ENCODE peak calls at places on chromosomes 6 and 20, in four cellular contexts. P is fibroblast of the aortic adventitia, T is AG09309, G is suprapubic skin. U is an unnamed sample.

GRCh38 chr20:1467355-1468116 is 887 bp upstream of the NSFL1C start:
- DNase-seq in P (no peak), T (no peak), G (no peak), U (no peak)

GRCh38 chr20:36306557-36307411 is 645 bp downstream of the DLGAP4 start:
- DNase-seq in P (no peak), T (no peak), G (no peak), U (peak; percentile 88)

GRCh38 chr6:88761237-88762031 is 202.0 kb downstream of the RNGTT start:
- DNase-seq in P (no peak), T (no peak), G (no peak), U (no peak)

GRCh38 chr6:43125555-43125954 is 45.5 kb upstream of the SRF start:
- DNase-seq in P (no peak), T (no peak), G (no peak), U (no peak)

GRCh38 chr6:74066168-74066871 is 370.3 kb downstream of the CD109 start:
- DNase-seq in P (no peak), T (no peak), G (no peak), U (no peak)

GRCh38 chr6:141203902-141204575 is 928.7 kb upstream of the GJE1 start:
- DNase-seq in P (peak; percentile 46), T (peak; percentile 28), G (no peak), U (no peak)

GRCh38 chr6:113732384-113732966 is 124.7 kb upstream of the MARCKS start:
- DNase-seq in P (peak; percentile 61), T (no peak), G (no peak), U (no peak)

GRCh38 chr6:92810913-92811312 is 608.4 kb downstream of the EPHA7 start:
- DNase-seq in P (peak; percentile 19), T (no peak), G (no peak), U (no peak)

GRCh38 chr20:56628015-56628872 is 862 bp upstream of the TFAP2C start:
- DNase-seq in P (no peak), T (no peak), G (peak; percentile 68), U (no peak)

GRCh38 chr6:36838896-36839818 is at the start of gene CPNE5:
- DNase-seq in P (no peak), T (no peak), G (no peak), U (no peak)

GRCh38 chr20:835220-836045 is 1.9 kb downstream of the FAM110A start:
- DNase-seq in P (no peak), T (no peak), G (no peak), U (no peak)

GRCh38 chr6:111730835-111731234 is 125.2 kb upstream of the TRAF3IP2 start:
- DNase-seq in P (no peak), T (no peak), G (no peak), U (no peak)

GRCh38 chr6:45736134-45736533 is 279.5 kb downstream of the CLIC5 start:
- DNase-seq in P (no peak), T (no peak), G (no peak), U (no peak)

GRCh38 chr20:49987868-49988690 is 5.3 kb downstream of the SNAI1 start:
- DNase-seq in P (no peak), T (no peak), G (no peak), U (no peak)

GRCh38 chr20:45893831-45894230 is 2.7 kb downstream of the CTSA start:
- DNase-seq in P (no peak), T (no peak), G (no peak), U (no peak)

GRCh38 chr6:34391711-34392496 is 565 bp downstream of the NUDT3 start:
- DNase-seq in P (peak; percentile 45), T (no peak), G (peak; percentile 83), U (peak; percentile 91)

GRCh38 chr20:25860531-25861150 is 164.0 kb upstream of the ZNF337 start:
- DNase-seq in P (no peak), T (no peak), G (peak; percentile 52), U (no peak)

GRCh38 chr6:131967948-131968347 is 16.8 kb upstream of the CCN2 start:
- DNase-seq in P (no peak), T (no peak), G (no peak), U (no peak)

GRCh38 chr6:2245954-2246863 is 804 bp upstream of the GMDS start:
- DNase-seq in P (peak; percentile 48), T (no peak), G (peak; percentile 76), U (no peak)

GRCh38 chr6:168040856-168041496 is 38.0 kb downstream of the FRMD1 start:
- DNase-seq in P (no peak), T (no peak), G (peak; percentile 40), U (no peak)

GRCh38 chr20:46268131-46268611 is 40.1 kb downstream of the CDH22 start:
- DNase-seq in P (no peak), T (no peak), G (no peak), U (no peak)

GRCh38 chr6:20211941-20212391 is 303 bp downstream of the MBOAT1 start:
- DNase-seq in P (peak; percentile 51), T (no peak), G (peak; percentile 75), U (peak; percentile 90)

GRCh38 chr6:10518461-10519216 is 2.5 kb upstream of the GCNT2 start:
- DNase-seq in P (peak; percentile 66), T (no peak), G (no peak), U (no peak)

GRCh38 chr6:27471365-27472115 is 1.4 kb downstream of the ZNF184 start:
- DNase-seq in P (no peak), T (no peak), G (no peak), U (no peak)

GRCh38 chr20:3804781-3805180 is 8.7 kb downstream of the CDC25B start:
- DNase-seq in P (no peak), T (no peak), G (peak; percentile 51), U (no peak)

GRCh38 chr20:18524646-18525045 is 16.9 kb downstream of the SEC23B start:
- DNase-seq in P (peak; percentile 60), T (peak; percentile 20), G (no peak), U (no peak)

GRCh38 chr6:134247271-134247833 is 70.6 kb downstream of the SGK1 start:
- DNase-seq in P (no peak), T (no peak), G (no peak), U (no peak)

GRCh38 chr6:118542184-118542952 is 5.7 kb upstream of the PLN start:
- DNase-seq in P (peak; percentile 95), T (peak; percentile 37), G (no peak), U (no peak)

GRCh38 chr6:148848915-148849314 is 102.1 kb downstream of the UST start:
- DNase-seq in P (no peak), T (no peak), G (no peak), U (no peak)

GRCh38 chr6:43334466-43335095 is 26.0 kb upstream of the CRIP3 start:
- DNase-seq in P (peak; percentile 71), T (peak; percentile 17), G (no peak), U (no peak)

GRCh38 chr6:1485678-1486077 is 96.3 kb downstream of the FOXF2 start:
- DNase-seq in P (peak; percentile 94), T (peak; percentile 71), G (no peak), U (no peak)

GRCh38 chr6:15382712-15383111 is 136.8 kb downstream of the JARID2 start:
- DNase-seq in P (no peak), T (no peak), G (no peak), U (no peak)

GRCh38 chr6:4055420-4056041 is 23.4 kb downstream of the FAM217A start:
- DNase-seq in P (peak; percentile 69), T (peak; percentile 42), G (no peak), U (no peak)